ENCODE peak calls at places on chromosomes 4 and X, in six cellular contexts. K is IMR-90, S is Caco-2, T is fibroblast of lung, X is HCT116, W is uterus. N is an unnamed sample. For H3K27me3, the result is how much of the 10 kb centered on the place peaks cover.

GRCh38 chr4:78075986-78076385 is 18.9 kb downstream of the FRAS1 start:
- DNase-seq in W (no peak), T (no peak), K (no peak), S (no peak), X (no peak), N (no peak)

GRCh38 chr4:56937262-56937661 is 29.6 kb downstream of the REST start:
- DNase-seq in W (no peak), S (no peak), X (peak), K (peak), T (peak), N (no peak)

GRCh38 chr4:182179105-182179504 is 64.1 kb upstream of the TENM3 start:
- DNase-seq in W (no peak), X (no peak), T (peak), S (no peak), K (peak), N (no peak)

GRCh38 chrX:115694028-115694427 is 133.1 kb downstream of the PLS3 start:
- DNase-seq in S (no peak), W (no peak), T (no peak), X (no peak), K (no peak), N (no peak)

GRCh38 chr4:38703625-38704024 is 39.6 kb downstream of the KLF3 start:
- DNase-seq in S (no peak), X (no peak), T (no peak), K (no peak), W (no peak), N (no peak)

GRCh38 chr4:88335092-88335665 is 43.5 kb upstream of the HERC6 start:
- DNase-seq in K (peak), T (peak), W (peak), X (no peak), S (peak), N (peak)

GRCh38 chr4:164623099-164623498 is 130.8 kb upstream of the SMIM31 start:
- DNase-seq in K (no peak), T (no peak), S (no peak), W (no peak), X (no peak), N (no peak)

GRCh38 chr4:154559141-154559841 is 3.5 kb upstream of the FGB start:
- DNase-seq in S (peak), X (peak), W (no peak), K (peak), T (peak), N (no peak)

GRCh38 chr4:19508442-19508841 is 743.3 kb upstream of the SLIT2 start:
- DNase-seq in W (no peak), K (no peak), T (no peak), S (no peak), X (no peak), N (no peak)

GRCh38 chr4:128268970-128269369 is 18.6 kb downstream of the PGRMC2 start:
- DNase-seq in T (no peak), K (no peak), X (no peak), S (no peak), W (no peak), N (no peak)

GRCh38 chr4:117898496-117898895 is 135.8 kb upstream of the NDST3 start:
- DNase-seq in K (no peak), T (no peak), S (no peak), X (no peak), W (no peak), N (no peak)

GRCh38 chrX:1323315-1323714 is 13.3 kb upstream of the IL3RA start:
- DNase-seq in S (peak), W (no peak), K (no peak), X (peak), T (no peak), N (no peak)

GRCh38 chrX:63686878-63687714 is 97.9 kb downstream of the ARHGEF9 start:
- DNase-seq in X (peak), W (no peak), K (peak), S (peak), T (peak), N (no peak)

GRCh38 chr4:21018817-21019216 is 318.6 kb downstream of the PACRGL start:
- DNase-seq in K (no peak), X (no peak), T (no peak), W (no peak), S (no peak), N (no peak)

GRCh38 chr4:177986236-177986635 is 544.0 kb upstream of the AGA start:
- DNase-seq in X (no peak), K (no peak), S (no peak), T (no peak), W (no peak), N (no peak)

GRCh38 chrX:10518073-10518472 is 102.3 kb downstream of the MID1 start:
- DNase-seq in S (no peak), W (no peak), T (no peak), X (no peak), K (no peak), N (no peak)
- H3K27me3 ChIP-seq in S (under half), W (under half), T (under half), X (under half), K (under half), N (under half)

GRCh38 chrX:53047228-53047627 is 1.4 kb upstream of the GPR173 start:
- DNase-seq in X (no peak), S (no peak), W (no peak), K (peak), T (peak), N (no peak)
- TF ChIP-seq CTCF in X (peak), S (peak), W (peak), K (peak), T (peak), N (no peak)

GRCh38 chr4:5976431-5976830 is 41.8 kb downstream of the C4orf50 start:
- DNase-seq in T (no peak), X (no peak), S (no peak), K (no peak), W (no peak), N (no peak)
- H3K27me3 ChIP-seq in T (under half), X (under half), S (under half), K (under half), W (under half), N (under half)

DNA sequence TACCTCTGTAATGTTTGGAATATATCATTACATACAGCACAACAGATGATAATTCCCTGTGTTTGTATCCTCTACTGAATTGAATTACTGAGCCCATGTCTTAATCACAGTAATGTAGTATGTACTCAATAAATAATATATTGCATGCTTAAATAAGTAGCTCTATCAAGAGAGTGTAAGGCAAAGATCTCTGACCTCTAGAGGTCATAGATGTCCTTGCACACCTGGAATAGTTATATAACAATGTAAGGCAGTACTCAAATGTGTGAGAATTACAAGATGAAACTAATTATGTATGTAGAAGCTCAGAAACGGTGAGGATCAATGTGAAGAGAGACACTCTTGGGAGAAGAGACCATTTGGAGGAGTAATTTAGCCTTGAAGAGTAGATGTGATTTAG is 14.3 kb upstream of the GCNA start:
- DNase-seq in K (no peak), W (no peak), T (no peak), X (no peak), S (no peak), N (no peak)
- TF ChIP-seq CTCF in K (no peak), W (no peak), T (no peak), X (no peak), S (no peak), N (no peak)

GRCh38 chr4:13531609-13531998 is 12.7 kb downstream of the NKX3-2 start:
- DNase-seq in K (no peak), S (no peak), T (no peak), W (no peak), X (no peak), N (no peak)
- H3K27me3 ChIP-seq in K (half or more), S (under half), T (half or more), W (under half), X (under half), N (half or more)

GRCh38 chr4:75048208-75048879 is 115.4 kb downstream of the PARM1 start:
- DNase-seq in K (no peak), W (no peak), T (no peak), S (no peak), X (no peak), N (no peak)
- TF ChIP-seq CTCF in K (peak), W (no peak), T (peak), S (peak), X (peak), N (no peak)

DNA sequence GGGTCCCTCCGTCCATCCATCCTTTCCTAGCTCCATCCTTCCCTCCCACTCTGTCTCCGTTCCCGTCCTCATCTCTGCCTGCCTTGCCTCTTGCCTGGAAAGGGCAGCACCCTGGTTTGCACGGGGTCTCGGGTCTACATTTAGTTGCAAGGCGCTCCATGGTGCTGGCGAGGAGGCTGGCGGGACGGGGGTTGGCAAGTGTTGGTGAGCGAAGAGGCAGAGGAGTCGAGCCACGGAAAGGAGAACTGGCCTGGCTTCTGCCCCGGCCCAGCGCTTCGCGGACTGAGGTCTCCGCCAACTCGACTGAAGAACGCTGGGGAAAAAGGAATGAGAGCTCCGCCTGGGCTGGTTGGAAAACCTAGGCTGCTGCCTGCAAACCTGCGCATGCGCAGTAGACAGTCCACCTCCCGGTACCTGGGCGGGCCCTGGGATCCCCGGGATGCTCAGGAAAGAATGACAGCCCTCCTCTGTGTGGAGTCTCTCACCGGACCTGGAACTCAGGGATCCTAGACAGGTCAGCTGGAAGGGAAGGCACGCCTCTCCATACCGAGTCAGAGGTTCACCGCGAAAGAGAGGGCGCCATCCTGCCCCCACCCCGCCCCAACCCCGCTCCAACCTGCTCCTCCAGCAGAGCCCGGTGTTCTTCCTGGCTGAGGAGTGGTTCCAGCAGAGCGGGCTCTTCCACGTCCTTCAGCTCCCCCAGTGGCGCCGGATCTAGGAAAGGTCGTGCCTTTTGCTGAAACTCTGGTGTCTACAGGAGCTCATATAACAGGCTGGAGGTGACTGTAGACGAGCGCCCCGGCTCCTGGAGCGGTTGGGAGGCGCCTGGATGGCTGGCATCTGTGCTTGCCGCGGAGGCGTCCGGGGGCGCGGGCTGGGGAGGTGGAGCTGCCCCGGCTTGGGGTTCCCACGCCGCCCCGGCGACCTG is 6.0 kb downstream of the FRG2 start:
- DNase-seq in K (peak), W (no peak), T (peak), X (no peak), S (no peak), N (peak)
- H3K27me3 ChIP-seq in K (under half), W (under half), T (under half), X (under half), S (under half), N (under half)

N was measured in prostate gland.